ENCODE peak calls at places on chromosomes 12 and 14, in four cellular contexts. One of them, this sample, is unnamed.

GRCh38 chr14:49549881-49550280 is 36.3 kb downstream of the RPS29 start:
- DNase-seq in Peyer's patch: no peak
- DNase-seq in tibial nerve: no peak
- DNase-seq in IMR-90: peak
- DNase-seq in this sample: no peak

GRCh38 chr12:31035944-31036665 is 37.6 kb upstream of the DDX11 start:
- DNase-seq in Peyer's patch: no peak
- DNase-seq in IMR-90: peak
- DNase-seq in tibial nerve: no peak
- DNase-seq in this sample: no peak

GRCh38 chr12:34394211-34395055 is 372.1 kb downstream of the ALG10 start:
- DNase-seq in tibial nerve: peak
- DNase-seq in IMR-90: no peak
- DNase-seq in Peyer's patch: peak
- DNase-seq in this sample: no peak

GRCh38 chr12:93767524-93767863 is 90.3 kb downstream of the CRADD start:
- DNase-seq in IMR-90: no peak
- DNase-seq in Peyer's patch: no peak
- DNase-seq in tibial nerve: no peak
- DNase-seq in this sample: no peak

GRCh38 chr14:22218729-22219128 is 370.3 kb downstream of the DAD1 start:
- DNase-seq in IMR-90: no peak
- DNase-seq in Peyer's patch: no peak
- DNase-seq in tibial nerve: no peak
- DNase-seq in this sample: no peak

GRCh38 chr12:52223411-52224039 is 9.5 kb upstream of the KRT7 start:
- DNase-seq in IMR-90: peak
- DNase-seq in Peyer's patch: no peak
- DNase-seq in tibial nerve: no peak
- DNase-seq in this sample: no peak

GRCh38 chr12:75779891-75780501 is 251.6 kb downstream of the PHLDA1 start:
- DNase-seq in IMR-90: no peak
- DNase-seq in tibial nerve: no peak
- DNase-seq in Peyer's patch: no peak
- DNase-seq in this sample: no peak

GRCh38 chr14:49594347-49595089 is 4.2 kb upstream of the LRR1 start:
- DNase-seq in Peyer's patch: no peak
- DNase-seq in tibial nerve: no peak
- DNase-seq in IMR-90: peak
- DNase-seq in this sample: no peak

GRCh38 chr12:18643673-18644072 is 94.1 kb downstream of the PLCZ1 start:
- DNase-seq in tibial nerve: no peak
- DNase-seq in IMR-90: peak
- DNase-seq in Peyer's patch: no peak
- DNase-seq in this sample: no peak

GRCh38 chr12:95102916-95103671 is 29.7 kb upstream of the NR2C1 start:
- DNase-seq in IMR-90: peak
- DNase-seq in tibial nerve: no peak
- DNase-seq in Peyer's patch: no peak
- DNase-seq in this sample: no peak

GRCh38 chr12:97758586-97758985 is 296.0 kb downstream of the RMST start:
- DNase-seq in Peyer's patch: no peak
- DNase-seq in IMR-90: no peak
- DNase-seq in tibial nerve: no peak
- DNase-seq in this sample: no peak

GRCh38 chr12:4031703-4032291 is 158.6 kb upstream of the PARP11 start:
- DNase-seq in Peyer's patch: no peak
- DNase-seq in tibial nerve: peak
- DNase-seq in IMR-90: peak
- DNase-seq in this sample: no peak
- H3K4me3 ChIP-seq in Peyer's patch: peak
- H3K4me3 ChIP-seq in tibial nerve: peak
- H3K4me3 ChIP-seq in IMR-90: no peak
- H3K4me3 ChIP-seq in this sample: peak

GRCh38 chr14:105854600-105855245 is 328.3 kb downstream of the TMEM121 start:
- DNase-seq in tibial nerve: no peak
- DNase-seq in Peyer's patch: peak
- DNase-seq in IMR-90: no peak
- DNase-seq in this sample: peak

GRCh38 chr14:105855893-105856675 is 329.7 kb downstream of the TMEM121 start:
- DNase-seq in tibial nerve: no peak
- DNase-seq in IMR-90: no peak
- DNase-seq in Peyer's patch: peak
- DNase-seq in this sample: peak

GRCh38 chr14:105856676-105857222 is 330.4 kb downstream of the TMEM121 start:
- DNase-seq in Peyer's patch: peak
- DNase-seq in tibial nerve: no peak
- DNase-seq in IMR-90: no peak
- DNase-seq in this sample: peak

GRCh38 chr14:105853907-105854599 is 327.7 kb downstream of the TMEM121 start:
- DNase-seq in IMR-90: no peak
- DNase-seq in tibial nerve: no peak
- DNase-seq in Peyer's patch: no peak
- DNase-seq in this sample: peak

GRCh38 chr14:105855246-105855892 is 329.0 kb downstream of the TMEM121 start:
- DNase-seq in IMR-90: no peak
- DNase-seq in tibial nerve: no peak
- DNase-seq in Peyer's patch: peak
- DNase-seq in this sample: peak
- TF ChIP-seq POLR2A in IMR-90: no peak
- TF ChIP-seq POLR2A in tibial nerve: no peak
- TF ChIP-seq POLR2A in Peyer's patch: no peak
- TF ChIP-seq POLR2A in this sample: no peak

GRCh38 chr14:31420319-31421081 is at the start of gene HEATR5A:
- DNase-seq in tibial nerve: peak
- DNase-seq in IMR-90: peak
- DNase-seq in Peyer's patch: peak
- DNase-seq in this sample: peak

GRCh38 chr14:31419179-31420012 is 954 bp downstream of the HEATR5A start:
- DNase-seq in tibial nerve: no peak
- DNase-seq in Peyer's patch: no peak
- DNase-seq in IMR-90: peak
- DNase-seq in this sample: no peak

GRCh38 chr14:31420013-31420318 is 384 bp downstream of the HEATR5A start:
- DNase-seq in IMR-90: no peak
- DNase-seq in Peyer's patch: peak
- DNase-seq in tibial nerve: peak
- DNase-seq in this sample: peak

GRCh38 chr14:31421200-31421599 is 850 bp upstream of the HEATR5A start:
- DNase-seq in Peyer's patch: no peak
- DNase-seq in tibial nerve: no peak
- DNase-seq in IMR-90: no peak
- DNase-seq in this sample: no peak

DNA sequence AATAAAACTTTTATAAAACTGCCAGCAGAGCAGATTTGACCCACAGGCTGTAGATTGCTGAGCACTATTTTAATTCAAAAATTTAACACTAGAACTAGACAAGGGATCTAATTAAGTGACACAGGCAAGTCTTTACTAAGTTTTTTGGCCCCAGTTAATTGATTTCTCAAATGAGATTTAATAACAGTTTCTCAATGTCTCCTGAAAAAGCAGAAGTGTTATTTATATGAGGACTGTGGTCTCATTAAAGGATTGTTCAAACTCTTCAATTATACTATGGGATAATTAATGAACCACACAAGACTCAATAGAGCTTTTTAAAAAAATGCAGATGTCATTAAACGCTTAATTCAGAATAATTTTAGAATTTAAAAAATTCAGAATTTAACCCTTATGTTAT is 1.9 kb downstream of the HEATR5A start:
- DNase-seq in tibial nerve: no peak
- DNase-seq in IMR-90: no peak
- DNase-seq in Peyer's patch: no peak
- DNase-seq in this sample: no peak
- H3K4me3 ChIP-seq in tibial nerve: peak
- H3K4me3 ChIP-seq in IMR-90: no peak
- H3K4me3 ChIP-seq in Peyer's patch: no peak
- H3K4me3 ChIP-seq in this sample: no peak

GRCh38 chr14:77067632-77068514 is 30.2 kb upstream of the CIPC start:
- DNase-seq in Peyer's patch: peak
- DNase-seq in tibial nerve: peak
- DNase-seq in IMR-90: peak
- DNase-seq in this sample: peak
- TF ChIP-seq POLR2A in Peyer's patch: no peak
- TF ChIP-seq POLR2A in tibial nerve: no peak
- TF ChIP-seq POLR2A in IMR-90: no peak
- TF ChIP-seq POLR2A in this sample: no peak

DNA sequence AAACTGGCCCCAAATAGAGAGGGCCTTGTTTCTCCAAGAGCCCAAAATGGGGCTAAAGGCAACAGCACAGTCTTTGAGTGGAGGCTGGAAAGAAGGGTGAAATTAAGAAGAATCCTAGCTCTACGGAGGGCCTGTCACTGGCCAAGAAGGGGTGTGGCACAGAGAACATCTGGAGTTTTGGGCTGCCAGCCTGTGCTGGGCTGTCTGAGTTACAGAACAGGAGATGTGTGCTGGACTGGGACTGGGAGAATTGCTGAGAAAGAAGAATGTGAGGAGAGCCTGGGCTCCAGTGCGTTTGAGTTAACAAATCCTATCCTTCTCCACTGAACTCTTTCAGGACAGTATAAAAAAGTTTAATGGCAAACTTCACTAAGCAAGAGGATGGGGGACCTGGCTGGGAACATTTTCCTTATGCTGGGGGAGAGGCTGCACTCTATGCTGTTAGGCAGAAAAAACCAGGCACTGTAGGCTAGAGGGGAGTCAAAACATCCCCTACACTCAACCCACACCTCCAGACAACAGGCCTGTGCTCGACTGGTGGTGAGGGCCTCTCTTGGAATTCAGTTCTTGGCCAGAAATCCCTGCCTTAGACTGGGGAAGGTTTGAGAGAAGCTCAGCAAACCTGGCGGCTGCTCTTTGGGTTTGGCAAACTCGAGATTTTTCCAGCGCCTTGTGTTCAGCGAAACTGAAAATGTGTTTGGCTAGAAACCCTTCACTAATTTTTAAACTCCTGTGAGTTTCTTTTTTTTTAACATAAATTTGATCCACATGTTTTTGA is 217.3 kb downstream of the MON2 start:
- DNase-seq in Peyer's patch: no peak
- DNase-seq in tibial nerve: peak
- DNase-seq in IMR-90: peak
- DNase-seq in this sample: peak
- H3K4me3 ChIP-seq in Peyer's patch: no peak
- H3K4me3 ChIP-seq in tibial nerve: no peak
- H3K4me3 ChIP-seq in IMR-90: no peak
- H3K4me3 ChIP-seq in this sample: no peak

GRCh38 chr12:49367381-49368239 is at the start of gene SPATS2:
- DNase-seq in Peyer's patch: peak
- DNase-seq in IMR-90: no peak
- DNase-seq in tibial nerve: peak
- DNase-seq in this sample: peak
- TF ChIP-seq POLR2A in Peyer's patch: peak
- TF ChIP-seq POLR2A in IMR-90: no peak
- TF ChIP-seq POLR2A in tibial nerve: no peak
- TF ChIP-seq POLR2A in this sample: no peak

GRCh38 chr12:110934093-110934852 is 13.9 kb upstream of the MYL2 start:
- DNase-seq in Peyer's patch: no peak
- DNase-seq in IMR-90: no peak
- DNase-seq in tibial nerve: no peak
- DNase-seq in this sample: no peak

GRCh38 chr12:110935588-110935987 is 15.2 kb upstream of the MYL2 start:
- DNase-seq in tibial nerve: no peak
- DNase-seq in Peyer's patch: no peak
- DNase-seq in IMR-90: no peak
- DNase-seq in this sample: no peak

GRCh38 chr12:110931315-110931728 is 10.9 kb upstream of the MYL2 start:
- DNase-seq in tibial nerve: no peak
- DNase-seq in Peyer's patch: no peak
- DNase-seq in IMR-90: no peak
- DNase-seq in this sample: no peak

GRCh38 chr12:110932048-110932447 is 11.7 kb upstream of the MYL2 start:
- DNase-seq in tibial nerve: no peak
- DNase-seq in IMR-90: no peak
- DNase-seq in Peyer's patch: no peak
- DNase-seq in this sample: peak

GRCh38 chr12:110933326-110933974 is 13.1 kb upstream of the MYL2 start:
- DNase-seq in IMR-90: no peak
- DNase-seq in Peyer's patch: no peak
- DNase-seq in tibial nerve: no peak
- DNase-seq in this sample: no peak
- H3K4me3 ChIP-seq in IMR-90: no peak
- H3K4me3 ChIP-seq in Peyer's patch: no peak
- H3K4me3 ChIP-seq in tibial nerve: no peak
- H3K4me3 ChIP-seq in this sample: no peak